ENCODE peak calls at places on chromosomes 3 and 15, in four cellular contexts. X is brain microvascular endothelial cell, F is endothelial cell, L is PC-3. H is an unnamed sample.

GRCh38 chr3:45475145-45475544 is 86.8 kb downstream of the LARS2 start:
- DNase-seq in F (no peak), L (no peak), X (no peak), H (no peak)

GRCh38 chr3:38153986-38154608 is 11.2 kb upstream of the OXSR1 start:
- DNase-seq in F (no peak), X (peak; percentile 53), L (peak; percentile 90), H (no peak)

GRCh38 chr3:7207928-7208327 is 347.0 kb downstream of the GRM7 start:
- DNase-seq in L (no peak), F (no peak), X (no peak), H (no peak)

GRCh38 chr3:179949428-179949827 is 87.3 kb downstream of the PEX5L start:
- DNase-seq in F (no peak), X (no peak), L (no peak), H (no peak)

GRCh38 chr15:65326109-65326508 is 21.6 kb downstream of the RNU5B-1 start:
- DNase-seq in X (no peak), F (peak; percentile 65), L (no peak), H (no peak)

GRCh38 chr3:156693166-156693565 is 18.8 kb downstream of the TIPARP start:
- DNase-seq in X (peak; percentile 43), L (peak; percentile 62), F (no peak), H (no peak)

GRCh38 chr15:98938105-98938417 is 69.5 kb downstream of the PGPEP1L start:
- DNase-seq in F (no peak), X (no peak), L (no peak), H (no peak)

GRCh38 chr15:88621789-88622604 is 857 bp downstream of the AEN start:
- DNase-seq in L (peak; percentile 62), F (no peak), X (peak; percentile 48), H (no peak)

GRCh38 chr15:29770796-29771195 is 51.5 kb downstream of the TJP1 start:
- DNase-seq in X (peak; percentile 60), F (no peak), L (peak; percentile 77), H (no peak)

GRCh38 chr15:36361351-36361870 is 218.0 kb upstream of the CDIN1 start:
- DNase-seq in X (peak; percentile 76), F (no peak), L (peak; percentile 22), H (no peak)

GRCh38 chr3:155217591-155217990 is 75.9 kb downstream of the STRIT1 start:
- DNase-seq in X (peak; percentile 7), L (no peak), F (no peak), H (no peak)

GRCh38 chr3:10557783-10558373 is 52.5 kb upstream of the ATP2B2 start:
- DNase-seq in X (peak; percentile 62), L (peak; percentile 56), F (no peak), H (no peak)

GRCh38 chr15:26126070-26126469 is 262.9 kb upstream of the ATP10A start:
- DNase-seq in X (no peak), F (no peak), L (no peak), H (no peak)

GRCh38 chr3:18114894-18115293 is 310.2 kb downstream of the SATB1 start:
- DNase-seq in L (no peak), X (no peak), F (no peak), H (no peak)
- TF ChIP-seq CTCF in L (no peak), X (no peak), F (no peak), H (no peak)

DNA sequence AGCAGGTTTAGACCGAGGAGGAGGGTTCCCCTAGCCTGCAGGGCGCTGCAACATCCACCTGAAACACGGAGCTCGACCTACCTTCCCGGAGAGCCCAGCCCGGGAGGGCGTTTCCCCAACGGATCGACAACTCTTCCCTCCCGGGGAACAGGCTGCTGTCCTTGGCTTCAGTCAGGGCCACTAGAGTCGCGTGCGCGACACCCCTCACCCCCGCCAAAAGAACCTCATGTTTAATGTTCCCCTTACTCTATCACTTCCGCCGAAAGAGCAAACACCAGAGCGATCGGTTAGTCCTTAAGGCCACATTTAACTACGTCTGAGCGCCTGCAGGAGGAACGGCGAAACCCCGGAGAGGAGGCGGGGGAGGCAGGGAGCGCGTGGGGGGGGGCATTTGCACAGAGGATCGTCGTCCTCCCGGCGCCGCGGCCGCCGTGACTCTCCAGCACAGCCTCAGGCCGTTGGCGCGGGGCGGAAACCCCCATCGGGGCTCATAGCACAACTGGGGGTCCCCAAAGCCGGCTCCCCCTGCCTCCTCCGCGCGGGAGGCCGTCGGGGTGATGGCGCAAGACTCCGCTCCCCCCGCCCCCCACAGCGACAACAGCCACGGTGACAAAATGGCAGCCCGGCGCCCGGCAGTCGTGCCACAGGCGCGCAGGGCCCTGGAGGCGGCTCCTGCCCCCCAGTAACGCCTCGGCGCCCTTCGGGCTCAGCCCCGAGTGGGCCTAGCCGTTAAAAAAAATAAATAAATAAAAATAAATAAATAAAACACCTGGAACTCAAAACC is 3.2 kb downstream of the ANP32A start:
- DNase-seq in F (peak; percentile 57), X (peak; percentile 22), L (peak; percentile 49), H (peak; percentile 36)
- TF ChIP-seq CTCF in F (no peak), X (no peak), L (no peak), H (no peak)

GRCh38 chr3:12611117-12611516 is 52.8 kb downstream of the RAF1 start:
- DNase-seq in L (no peak), F (no peak), X (no peak), H (no peak)
- TF ChIP-seq CTCF in L (no peak), F (no peak), X (no peak), H (no peak)

DNA sequence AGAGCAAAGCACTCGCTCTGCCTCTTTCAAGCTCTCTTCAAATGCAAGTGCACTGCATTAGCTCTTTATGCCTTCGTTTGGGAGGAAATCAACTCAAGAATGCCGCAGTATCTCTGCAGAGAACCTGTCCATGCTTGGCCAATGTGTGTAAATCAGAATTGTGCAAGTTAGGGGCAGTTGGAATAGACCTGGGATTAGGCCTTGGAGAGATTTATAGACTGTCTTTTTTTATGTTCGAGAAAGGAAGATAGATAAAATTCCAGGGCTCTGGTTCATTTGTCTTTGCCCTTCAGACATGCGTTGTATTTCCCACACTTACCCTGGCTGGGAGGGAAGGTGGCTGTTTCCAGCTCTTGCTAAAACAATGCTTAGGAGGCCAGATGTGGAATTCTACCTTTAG is 163.7 kb downstream of the MOBP start:
- DNase-seq in F (no peak), L (no peak), X (no peak), H (no peak)
- TF ChIP-seq CTCF in F (no peak), L (no peak), X (no peak), H (no peak)

DNA sequence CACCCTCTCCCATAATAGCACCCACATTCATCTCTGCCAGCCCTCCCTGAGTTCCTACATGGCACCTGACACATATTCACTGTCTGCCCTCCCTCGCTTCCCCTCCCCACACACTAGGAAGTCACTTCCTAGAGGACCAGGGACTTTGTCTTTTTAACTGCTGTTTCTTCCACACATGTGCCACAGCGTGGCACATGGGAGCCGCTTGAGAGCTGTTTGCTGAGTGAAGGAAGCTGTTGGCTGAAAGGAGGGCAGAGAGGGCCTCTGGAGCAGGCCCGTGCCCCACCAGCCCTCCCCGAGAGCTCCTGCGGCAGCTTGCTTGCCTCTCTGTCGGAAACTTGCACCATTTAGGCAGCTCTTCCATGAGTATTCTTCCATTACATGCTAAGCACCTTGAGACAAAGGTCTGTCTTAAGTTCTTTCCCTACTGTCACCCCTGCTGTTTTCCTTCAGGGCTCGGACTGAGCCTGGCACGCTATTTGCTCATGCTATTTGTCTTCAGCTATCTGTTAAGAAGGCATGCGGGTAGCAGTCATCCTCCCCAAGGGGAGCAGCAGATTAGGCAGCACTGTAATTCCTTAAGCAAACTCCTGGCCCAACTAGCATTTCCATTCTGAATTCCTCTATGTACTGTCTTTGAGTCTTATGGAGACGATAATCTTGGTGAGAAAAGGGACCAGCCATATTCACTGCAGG is 72.2 kb downstream of the CACNA1D start:
- DNase-seq in L (no peak), X (no peak), F (no peak), H (no peak)
- TF ChIP-seq CTCF in L (no peak), X (no peak), F (no peak), H (no peak)

GRCh38 chr3:186241910-186242821 is 119.9 kb downstream of the DGKG start:
- DNase-seq in L (peak; percentile 66), F (peak; percentile 70), X (peak; percentile 90), H (no peak)
- TF ChIP-seq CTCF in L (peak; percentile 77), F (peak; percentile 34), X (peak; percentile 84), H (peak; percentile 46)

GRCh38 chr3:170062769-170063168 is 25.0 kb downstream of the GPR160 start:
- DNase-seq in L (no peak), F (no peak), X (no peak), H (no peak)
- TF ChIP-seq CTCF in L (peak; percentile 50), F (no peak), X (peak; percentile 22), H (no peak)

GRCh38 chr3:126523745-126524428 is at the start of gene CHST13:
- DNase-seq in L (peak; percentile 19), F (peak; percentile 64), X (no peak), H (no peak)
- TF ChIP-seq CTCF in L (no peak), F (no peak), X (no peak), H (no peak)

GRCh38 chr15:70783610-70784021 is 20.3 kb upstream of the UACA start:
- DNase-seq in X (no peak), L (peak; percentile 80), F (no peak), H (no peak)

GRCh38 chr15:70781236-70781635 is 17.9 kb upstream of the UACA start:
- DNase-seq in F (no peak), L (peak; percentile 85), X (no peak), H (no peak)

GRCh38 chr15:70787001-70787400 is 23.6 kb upstream of the UACA start:
- DNase-seq in L (no peak), X (no peak), F (no peak), H (no peak)

GRCh38 chr15:70778258-70779076 is 15.1 kb upstream of the UACA start:
- DNase-seq in L (peak; percentile 91), X (no peak), F (no peak), H (no peak)

GRCh38 chr15:70783041-70783440 is 19.7 kb upstream of the UACA start:
- DNase-seq in X (no peak), F (no peak), L (no peak), H (no peak)
- TF ChIP-seq CTCF in X (no peak), F (no peak), L (no peak), H (no peak)

GRCh38 chr3:193563999-193564398 is 9.3 kb upstream of the ATP13A4 start:
- DNase-seq in X (no peak), F (peak; percentile 21), L (peak; percentile 29), H (no peak)
- TF ChIP-seq CTCF in X (peak; percentile 38), F (no peak), L (peak; percentile 46), H (peak; percentile 24)

H was measured in progenitor cell of endocrine pancreas.